ENCODE peak calls at places on chromosomes 12 and 14, in nine cellular contexts. Z is IMR-90, U is prostate gland, D is H1, E is body of pancreas, V is A549, T is lower leg skin, W is upper lobe of left lung, B is HepG2. Y is an unnamed sample.

GRCh38 chr12:55142896-55143870 is 17.0 kb downstream of the OR9K2 start:
- DNase-seq in Z (peak), U (peak), D (peak), E (peak), V (peak), T (no peak), W (no peak), B (peak), Y (no peak)

GRCh38 chr12:127893875-127894635 is 372.9 kb upstream of the TMEM132C start:
- DNase-seq in Z (no peak), U (no peak), D (peak), E (no peak), V (peak), T (no peak), W (no peak), B (no peak), Y (no peak)

GRCh38 chr12:13505224-13505623 is 308.7 kb downstream of the EMP1 start:
- DNase-seq in Z (no peak), U (no peak), D (no peak), E (no peak), V (no peak), T (no peak), W (no peak), B (no peak), Y (no peak)

GRCh38 chr12:43806737-43807072 is 588 bp upstream of the TWF1 start:
- DNase-seq in Z (no peak), U (no peak), D (no peak), E (no peak), V (no peak), T (no peak), W (no peak), B (no peak), Y (no peak)

GRCh38 chr12:42587564-42588307 is 1.8 kb downstream of the PRICKLE1 start:
- DNase-seq in Z (peak), U (no peak), D (no peak), E (no peak), V (no peak), T (no peak), W (no peak), B (peak), Y (no peak)

GRCh38 chr14:99185436-99186068 is 86.4 kb downstream of the BCL11B start:
- DNase-seq in Z (no peak), U (no peak), D (no peak), E (no peak), V (no peak), T (no peak), W (no peak), B (no peak), Y (no peak)

GRCh38 chr12:79023784-79024183 is 159.2 kb downstream of the SYT1 start:
- DNase-seq in Z (peak), U (no peak), D (no peak), E (no peak), V (no peak), T (no peak), W (no peak), B (no peak), Y (no peak)

GRCh38 chr12:123263196-123263817 is 8.3 kb downstream of the CDK2AP1 start:
- DNase-seq in Z (no peak), U (no peak), D (no peak), E (no peak), V (no peak), T (no peak), W (no peak), B (no peak), Y (no peak)

GRCh38 chr12:120631097-120631496 is 9.3 kb upstream of the CABP1 start:
- DNase-seq in Z (no peak), U (no peak), D (no peak), E (no peak), V (no peak), T (no peak), W (no peak), B (no peak), Y (no peak)

GRCh38 chr12:66288121-66288520 is 14.2 kb upstream of the HELB start:
- DNase-seq in Z (no peak), U (no peak), D (no peak), E (no peak), V (no peak), T (no peak), W (no peak), B (no peak), Y (no peak)
- TF ChIP-seq CTCF in Z (no peak), U (no peak), D (no peak), E (no peak), V (no peak), T (no peak), W (no peak), B (no peak), Y (no peak)

GRCh38 chr12:21647179-21647578 is 10.5 kb downstream of the LDHB start:
- DNase-seq in Z (no peak), U (no peak), D (no peak), E (no peak), V (no peak), T (no peak), W (no peak), B (no peak), Y (no peak)

GRCh38 chr12:21651821-21652220 is 5.8 kb downstream of the LDHB start:
- DNase-seq in Z (no peak), U (no peak), D (no peak), E (no peak), V (no peak), T (no peak), W (no peak), B (no peak), Y (no peak)

GRCh38 chr12:21649034-21649433 is 8.6 kb downstream of the LDHB start:
- DNase-seq in Z (no peak), U (no peak), D (no peak), E (no peak), V (no peak), T (no peak), W (no peak), B (no peak), Y (no peak)

GRCh38 chr12:21650997-21651396 is 6.6 kb downstream of the LDHB start:
- DNase-seq in Z (no peak), U (no peak), D (no peak), E (no peak), V (no peak), T (no peak), W (no peak), B (no peak), Y (no peak)

DNA sequence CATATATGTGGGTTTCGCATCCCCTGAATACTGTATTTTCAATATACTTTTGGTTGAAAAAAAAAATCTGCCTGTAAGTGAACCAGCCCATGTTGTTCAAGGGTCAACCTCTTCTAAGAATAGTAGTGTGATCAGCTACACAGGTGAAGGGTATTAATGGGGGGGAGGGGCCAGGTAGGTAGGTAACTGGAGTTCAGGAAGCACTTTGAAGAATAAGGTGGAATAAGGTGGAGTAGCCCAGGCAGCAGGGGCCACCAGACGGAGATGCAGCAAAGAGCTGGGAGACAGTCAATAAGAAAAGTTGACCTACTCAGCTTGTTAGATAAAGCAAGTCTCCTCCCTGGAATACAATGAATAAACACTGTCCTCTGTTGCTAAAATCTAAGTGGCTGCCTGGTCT is 9.3 kb downstream of the LDHB start:
- DNase-seq in Z (no peak), U (no peak), D (no peak), E (no peak), V (no peak), T (no peak), W (no peak), B (no peak), Y (no peak)
- TF ChIP-seq POLR2A in Z (no peak), U (no peak), D (peak), E (no peak), V (no peak), T (no peak), W (no peak), B (no peak), Y (no peak)

GRCh38 chr12:97957109-97957508 is 494.5 kb downstream of the RMST start:
- DNase-seq in Z (no peak), U (no peak), D (no peak), E (no peak), V (no peak), T (no peak), W (no peak), B (no peak), Y (no peak)

GRCh38 chr12:97960741-97961608 is 498.4 kb downstream of the RMST start:
- DNase-seq in Z (no peak), U (peak), D (peak), E (peak), V (peak), T (no peak), W (no peak), B (peak), Y (no peak)

DNA sequence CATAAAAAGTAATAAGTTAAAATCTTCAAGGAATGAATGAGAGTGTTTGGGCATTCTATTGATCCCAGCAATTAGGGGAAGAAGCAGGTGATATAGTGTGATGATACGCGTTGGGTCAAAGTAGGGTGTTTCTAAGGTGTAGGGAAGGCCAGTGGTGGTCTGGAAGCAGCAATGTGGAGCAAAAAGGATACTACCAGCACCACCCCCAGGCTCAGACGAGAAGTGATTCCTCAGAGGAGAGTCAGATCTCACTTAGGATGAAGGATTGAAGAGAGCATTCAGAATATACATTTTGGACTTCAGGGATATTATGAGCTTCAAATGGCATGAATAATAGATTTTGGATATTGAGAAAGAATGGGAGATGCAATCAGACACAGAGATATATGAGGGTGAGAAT is 497.6 kb downstream of the RMST start:
- DNase-seq in Z (no peak), U (no peak), D (no peak), E (no peak), V (no peak), T (no peak), W (no peak), B (no peak), Y (no peak)
- TF ChIP-seq CTCF in Z (no peak), U (no peak), D (peak), E (no peak), V (no peak), T (no peak), W (no peak), B (no peak), Y (no peak)

DNA sequence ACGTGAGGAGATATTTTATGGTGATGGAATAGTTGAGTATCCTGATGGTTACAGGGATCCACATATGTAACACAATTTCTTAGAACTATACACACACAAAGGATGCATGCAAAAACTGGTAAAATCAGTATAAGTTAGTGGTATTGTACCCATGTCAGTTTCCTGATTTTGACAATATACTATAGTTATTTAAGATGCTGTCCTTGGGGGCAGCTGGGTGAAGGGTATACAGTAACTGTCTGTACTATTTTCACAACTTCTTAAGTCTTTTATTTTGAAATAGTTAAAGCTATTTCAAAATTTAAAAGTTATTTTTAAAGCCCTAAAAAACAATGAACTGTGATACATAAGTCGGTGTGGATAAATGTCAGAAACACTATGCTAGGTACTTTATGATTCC is 24.5 kb upstream of the POLR3B start:
- DNase-seq in Z (no peak), U (no peak), D (no peak), E (no peak), V (no peak), T (no peak), W (no peak), B (no peak), Y (no peak)
- TF ChIP-seq POLR2A in Z (no peak), U (no peak), D (no peak), E (no peak), V (no peak), T (no peak), W (no peak), B (no peak), Y (no peak)

DNA sequence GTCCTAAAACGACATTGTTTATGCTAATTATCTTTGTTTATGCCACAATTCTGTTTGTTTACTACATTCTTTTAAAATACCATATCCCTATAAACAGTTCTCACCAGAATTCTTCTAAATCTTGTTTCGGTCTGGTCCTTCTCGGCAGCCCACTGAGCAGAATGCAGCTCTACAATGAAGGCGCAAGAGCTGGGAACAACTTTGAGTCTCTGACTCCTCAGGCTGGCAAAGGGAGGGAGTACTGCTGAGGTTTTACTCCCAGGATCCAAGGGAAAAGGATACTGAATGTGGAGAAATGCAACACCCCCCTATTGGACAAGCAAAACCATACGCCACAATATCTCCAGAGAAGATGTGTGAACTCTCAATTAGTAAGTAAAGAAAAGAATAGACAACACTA is 5.4 kb downstream of the SOX5 start:
- DNase-seq in Z (no peak), U (no peak), D (no peak), E (no peak), V (no peak), T (no peak), W (no peak), B (peak), Y (no peak)
- TF ChIP-seq CTCF in Z (no peak), U (no peak), D (no peak), E (no peak), V (no peak), T (no peak), W (no peak), B (peak), Y (no peak)